ENCODE peak calls at places on chromosomes 6 and 20, in six cellular contexts. D is T-helper 2 cell; C is stimulated activated CD4-positive, alpha-beta T cell treated with anti-CD3 and anti-CD28 coated beads, Interleukin-1b, Interleukin-23, amount 100 ng/mL, for 1 hour; L is sigmoid colon; X is H9; K is GOT3. R is an unnamed sample.

GRCh38 chr6:53956068-53956711 is 155.1 kb upstream of the MLIP start:
- DNase-seq in D (no peak), C (no peak), L (peak; percentile 84), X (peak; percentile 88), K (no peak), R (peak; percentile 60)

GRCh38 chr6:163176097-163176496 is 238.4 kb upstream of the QKI start:
- DNase-seq in D (no peak), C (no peak), L (no peak), X (no peak), K (no peak), R (no peak)

GRCh38 chr6:169620171-169621125 is 81.4 kb downstream of the WDR27 start:
- DNase-seq in D (no peak), C (no peak), L (no peak), X (no peak), K (no peak), R (no peak)

GRCh38 chr6:124400600-124400999 is 561.6 kb upstream of the RNF217 start:
- DNase-seq in D (no peak), C (no peak), L (no peak), X (no peak), K (no peak), R (no peak)

GRCh38 chr20:48635791-48636267 is 192.0 kb downstream of the PREX1 start:
- DNase-seq in D (peak; percentile 54), C (peak; percentile 34), L (no peak), X (peak; percentile 82), K (no peak), R (peak; percentile 85)

GRCh38 chr6:29747688-29748250 is 24.5 kb downstream of the HLA-F start:
- DNase-seq in D (no peak), C (no peak), L (peak; percentile 61), X (no peak), K (no peak), R (no peak)

GRCh38 chr20:11373391-11373790 is 544.3 kb upstream of the BTBD3 start:
- DNase-seq in D (no peak), C (no peak), L (no peak), X (no peak), K (no peak), R (no peak)

GRCh38 chr6:157291356-157291755 is 32.0 kb downstream of the TMEM242 start:
- DNase-seq in D (no peak), C (no peak), L (no peak), X (no peak), K (no peak), R (no peak)

GRCh38 chr20:49818810-49819209 is 6.2 kb downstream of the SLC9A8 start:
- DNase-seq in D (no peak), C (no peak), L (no peak), X (no peak), K (no peak), R (no peak)

GRCh38 chr6:129515004-129515403 is 195.0 kb downstream of the ARHGAP18 start:
- DNase-seq in D (no peak), C (no peak), L (no peak), X (no peak), K (no peak), R (no peak)

GRCh38 chr20:59633646-59634045 is 29.3 kb downstream of the PHACTR3 start:
- DNase-seq in D (no peak), C (no peak), L (no peak), X (no peak), K (no peak), R (no peak)